ENCODE peak calls at places on chromosomes 3 and 15, in six cellular contexts. One of them, this sample, is unnamed.

GRCh38 chr3:71581981-71582611 is 1.4 kb downstream of the FOXP1 start:
- DNase-seq in left ventricle myocardium inferior: peak; percentile 62
- DNase-seq in transverse colon: peak; percentile 52
- DNase-seq in lower lobe of right lung: peak; percentile 83
- DNase-seq in natural killer cell: peak; percentile 23
- DNase-seq in psoas muscle: peak; percentile 57
- DNase-seq in this sample: peak; percentile 72

GRCh38 chr15:62850791-62851291 is 191.7 kb upstream of the TPM1 start:
- DNase-seq in left ventricle myocardium inferior: no peak
- DNase-seq in psoas muscle: no peak
- DNase-seq in lower lobe of right lung: no peak
- DNase-seq in natural killer cell: no peak
- DNase-seq in transverse colon: no peak
- DNase-seq in this sample: no peak

GRCh38 chr3:50089603-50089945 is 855 bp downstream of the RBM5 start:
- DNase-seq in transverse colon: no peak
- DNase-seq in lower lobe of right lung: no peak
- DNase-seq in psoas muscle: no peak
- DNase-seq in natural killer cell: no peak
- DNase-seq in left ventricle myocardium inferior: no peak
- DNase-seq in this sample: no peak

GRCh38 chr3:17986393-17986816 is 244.0 kb upstream of the TBC1D5 start:
- DNase-seq in psoas muscle: no peak
- DNase-seq in left ventricle myocardium inferior: no peak
- DNase-seq in transverse colon: no peak
- DNase-seq in natural killer cell: no peak
- DNase-seq in lower lobe of right lung: no peak
- DNase-seq in this sample: no peak

GRCh38 chr3:129591932-129592331 is 14.5 kb downstream of the PLXND1 start:
- DNase-seq in lower lobe of right lung: no peak
- DNase-seq in psoas muscle: no peak
- DNase-seq in transverse colon: no peak
- DNase-seq in left ventricle myocardium inferior: no peak
- DNase-seq in natural killer cell: no peak
- DNase-seq in this sample: no peak

GRCh38 chr3:114650808-114651207 is 357.0 kb downstream of the TIGIT start:
- DNase-seq in lower lobe of right lung: no peak
- DNase-seq in left ventricle myocardium inferior: no peak
- DNase-seq in psoas muscle: no peak
- DNase-seq in transverse colon: no peak
- DNase-seq in natural killer cell: no peak
- DNase-seq in this sample: no peak

GRCh38 chr15:85498471-85498870 is 118.1 kb downstream of the AKAP13 start:
- DNase-seq in left ventricle myocardium inferior: no peak
- DNase-seq in transverse colon: no peak
- DNase-seq in natural killer cell: no peak
- DNase-seq in lower lobe of right lung: no peak
- DNase-seq in psoas muscle: no peak
- DNase-seq in this sample: no peak

GRCh38 chr3:46811615-46812236 is 51.5 kb downstream of the MYL3 start:
- DNase-seq in lower lobe of right lung: peak; percentile 49
- DNase-seq in transverse colon: no peak
- DNase-seq in left ventricle myocardium inferior: no peak
- DNase-seq in natural killer cell: no peak
- DNase-seq in psoas muscle: no peak
- DNase-seq in this sample: no peak

GRCh38 chr15:39183177-39183881 is 397.6 kb upstream of the THBS1 start:
- DNase-seq in psoas muscle: no peak
- DNase-seq in lower lobe of right lung: no peak
- DNase-seq in transverse colon: no peak
- DNase-seq in natural killer cell: no peak
- DNase-seq in left ventricle myocardium inferior: no peak
- DNase-seq in this sample: no peak

GRCh38 chr15:39919396-39919739 is 698 bp downstream of the GPR176 start:
- DNase-seq in psoas muscle: no peak
- DNase-seq in left ventricle myocardium inferior: no peak
- DNase-seq in transverse colon: no peak
- DNase-seq in lower lobe of right lung: no peak
- DNase-seq in natural killer cell: no peak
- DNase-seq in this sample: no peak

GRCh38 chr3:195838714-195839113 is 27.0 kb upstream of the MUC4 start:
- DNase-seq in psoas muscle: no peak
- DNase-seq in left ventricle myocardium inferior: no peak
- DNase-seq in transverse colon: no peak
- DNase-seq in natural killer cell: no peak
- DNase-seq in lower lobe of right lung: no peak
- DNase-seq in this sample: no peak

GRCh38 chr3:181932039-181932438 is 220.3 kb downstream of the SOX2 start:
- DNase-seq in left ventricle myocardium inferior: no peak
- DNase-seq in natural killer cell: no peak
- DNase-seq in psoas muscle: no peak
- DNase-seq in transverse colon: no peak
- DNase-seq in lower lobe of right lung: no peak
- DNase-seq in this sample: no peak

GRCh38 chr3:58241321-58242044 is 3.9 kb downstream of the ABHD6 start:
- DNase-seq in psoas muscle: no peak
- DNase-seq in lower lobe of right lung: no peak
- DNase-seq in left ventricle myocardium inferior: no peak
- DNase-seq in natural killer cell: no peak
- DNase-seq in transverse colon: no peak
- DNase-seq in this sample: no peak

GRCh38 chr3:62214850-62215249 is 158.5 kb downstream of the FEZF2 start:
- DNase-seq in lower lobe of right lung: no peak
- DNase-seq in transverse colon: no peak
- DNase-seq in left ventricle myocardium inferior: no peak
- DNase-seq in psoas muscle: no peak
- DNase-seq in natural killer cell: no peak
- DNase-seq in this sample: no peak

GRCh38 chr3:188712257-188712924 is 459.4 kb upstream of the TPRG1 start:
- DNase-seq in natural killer cell: no peak
- DNase-seq in left ventricle myocardium inferior: no peak
- DNase-seq in psoas muscle: no peak
- DNase-seq in lower lobe of right lung: no peak
- DNase-seq in transverse colon: no peak
- DNase-seq in this sample: no peak

GRCh38 chr3:84074767-84075166 is 884.0 kb upstream of the CADM2 start:
- DNase-seq in left ventricle myocardium inferior: no peak
- DNase-seq in lower lobe of right lung: no peak
- DNase-seq in transverse colon: no peak
- DNase-seq in psoas muscle: no peak
- DNase-seq in natural killer cell: no peak
- DNase-seq in this sample: no peak

GRCh38 chr3:176415896-176416295 is 781.4 kb downstream of the TBL1XR1 start:
- DNase-seq in transverse colon: no peak
- DNase-seq in natural killer cell: no peak
- DNase-seq in psoas muscle: no peak
- DNase-seq in left ventricle myocardium inferior: no peak
- DNase-seq in lower lobe of right lung: no peak
- DNase-seq in this sample: no peak

GRCh38 chr3:42061711-42062408 is 29.3 kb upstream of the TRAK1 start:
- DNase-seq in lower lobe of right lung: peak; percentile 63
- DNase-seq in psoas muscle: peak; percentile 85
- DNase-seq in transverse colon: peak; percentile 72
- DNase-seq in natural killer cell: no peak
- DNase-seq in left ventricle myocardium inferior: peak; percentile 85
- DNase-seq in this sample: no peak

GRCh38 chr3:189513281-189514151 is 117.7 kb upstream of the TP63 start:
- DNase-seq in transverse colon: peak; percentile 59
- DNase-seq in lower lobe of right lung: no peak
- DNase-seq in psoas muscle: no peak
- DNase-seq in left ventricle myocardium inferior: no peak
- DNase-seq in natural killer cell: no peak
- DNase-seq in this sample: no peak

GRCh38 chr3:128307029-128307633 is 153.8 kb downstream of the EEFSEC start:
- DNase-seq in natural killer cell: no peak
- DNase-seq in lower lobe of right lung: no peak
- DNase-seq in left ventricle myocardium inferior: no peak
- DNase-seq in transverse colon: no peak
- DNase-seq in psoas muscle: no peak
- DNase-seq in this sample: no peak

GRCh38 chr3:130939753-130940152 is 45.9 kb downstream of the ATP2C1 start:
- DNase-seq in lower lobe of right lung: no peak
- DNase-seq in natural killer cell: no peak
- DNase-seq in transverse colon: no peak
- DNase-seq in psoas muscle: no peak
- DNase-seq in left ventricle myocardium inferior: no peak
- DNase-seq in this sample: no peak

GRCh38 chr15:48029656-48030055 is 91.1 kb upstream of the SLC24A5 start:
- DNase-seq in left ventricle myocardium inferior: no peak
- DNase-seq in lower lobe of right lung: no peak
- DNase-seq in psoas muscle: no peak
- DNase-seq in natural killer cell: no peak
- DNase-seq in transverse colon: no peak
- DNase-seq in this sample: no peak

GRCh38 chr3:44861412-44862220 is at the start of gene TMEM42:
- DNase-seq in natural killer cell: peak; percentile 92
- DNase-seq in transverse colon: peak; percentile 90
- DNase-seq in lower lobe of right lung: peak; percentile 93
- DNase-seq in psoas muscle: peak; percentile 91
- DNase-seq in left ventricle myocardium inferior: peak; percentile 91
- DNase-seq in this sample: peak; percentile 90

GRCh38 chr3:77303943-77304778 is 264.3 kb downstream of the ROBO2 start:
- DNase-seq in psoas muscle: no peak
- DNase-seq in transverse colon: no peak
- DNase-seq in natural killer cell: no peak
- DNase-seq in lower lobe of right lung: no peak
- DNase-seq in left ventricle myocardium inferior: no peak
- DNase-seq in this sample: no peak

GRCh38 chr3:77296527-77296926 is 256.6 kb downstream of the ROBO2 start:
- DNase-seq in left ventricle myocardium inferior: no peak
- DNase-seq in lower lobe of right lung: no peak
- DNase-seq in psoas muscle: no peak
- DNase-seq in natural killer cell: no peak
- DNase-seq in transverse colon: no peak
- DNase-seq in this sample: no peak

GRCh38 chr3:77298405-77298804 is 258.5 kb downstream of the ROBO2 start:
- DNase-seq in lower lobe of right lung: no peak
- DNase-seq in left ventricle myocardium inferior: no peak
- DNase-seq in psoas muscle: no peak
- DNase-seq in transverse colon: no peak
- DNase-seq in natural killer cell: no peak
- DNase-seq in this sample: no peak
- TF ChIP-seq CTCF in lower lobe of right lung: no peak
- TF ChIP-seq CTCF in left ventricle myocardium inferior: no peak
- TF ChIP-seq CTCF in psoas muscle: no peak
- TF ChIP-seq CTCF in transverse colon: no peak
- TF ChIP-seq CTCF in natural killer cell: no peak
- TF ChIP-seq CTCF in this sample: no peak

DNA sequence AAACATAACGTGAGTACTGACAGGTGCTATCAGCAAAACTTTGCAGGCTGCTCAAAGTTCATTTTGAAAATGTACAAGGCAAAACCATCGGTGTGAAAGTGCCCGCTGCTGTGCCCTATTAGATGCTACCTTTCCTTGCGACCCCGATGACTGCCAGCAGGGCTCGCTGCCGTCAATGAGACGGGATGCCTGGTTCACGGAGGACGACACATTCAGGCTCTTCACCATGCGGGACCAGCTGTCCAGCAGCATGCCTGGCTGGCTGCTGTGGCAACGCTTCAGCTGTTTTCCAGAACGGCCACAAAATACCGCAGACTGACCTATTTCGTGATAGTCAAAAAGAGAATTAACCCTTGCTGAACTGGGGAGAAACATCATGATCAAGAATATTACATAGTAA is 92.7 kb upstream of the OCA2 start:
- DNase-seq in left ventricle myocardium inferior: peak; percentile 58
- DNase-seq in lower lobe of right lung: peak; percentile 52
- DNase-seq in natural killer cell: no peak
- DNase-seq in psoas muscle: peak; percentile 62
- DNase-seq in transverse colon: peak; percentile 17
- DNase-seq in this sample: no peak
- TF ChIP-seq CTCF in left ventricle myocardium inferior: peak; percentile 60
- TF ChIP-seq CTCF in lower lobe of right lung: peak; percentile 19
- TF ChIP-seq CTCF in natural killer cell: no peak
- TF ChIP-seq CTCF in psoas muscle: peak; percentile 30
- TF ChIP-seq CTCF in transverse colon: peak; percentile 16
- TF ChIP-seq CTCF in this sample: no peak

GRCh38 chr3:24493951-24494615 is 567 bp downstream of the THRB start:
- DNase-seq in psoas muscle: peak; percentile 86
- DNase-seq in natural killer cell: no peak
- DNase-seq in transverse colon: peak; percentile 66
- DNase-seq in lower lobe of right lung: peak; percentile 80
- DNase-seq in left ventricle myocardium inferior: peak; percentile 83
- DNase-seq in this sample: peak; percentile 25

GRCh38 chr3:24492971-24493551 is 1.6 kb downstream of the THRB start:
- DNase-seq in natural killer cell: no peak
- DNase-seq in transverse colon: no peak
- DNase-seq in left ventricle myocardium inferior: no peak
- DNase-seq in lower lobe of right lung: no peak
- DNase-seq in psoas muscle: no peak
- DNase-seq in this sample: no peak

GRCh38 chr3:24495334-24495994 is 814 bp upstream of the THRB start:
- DNase-seq in transverse colon: peak; percentile 67
- DNase-seq in left ventricle myocardium inferior: peak; percentile 41
- DNase-seq in psoas muscle: peak; percentile 62
- DNase-seq in natural killer cell: no peak
- DNase-seq in lower lobe of right lung: peak; percentile 77
- DNase-seq in this sample: no peak

GRCh38 chr3:24496529-24497482 is 2.2 kb upstream of the THRB start:
- DNase-seq in left ventricle myocardium inferior: peak; percentile 78
- DNase-seq in transverse colon: peak; percentile 77
- DNase-seq in natural killer cell: no peak
- DNase-seq in psoas muscle: peak; percentile 80
- DNase-seq in lower lobe of right lung: peak; percentile 73
- DNase-seq in this sample: peak; percentile 20

DNA sequence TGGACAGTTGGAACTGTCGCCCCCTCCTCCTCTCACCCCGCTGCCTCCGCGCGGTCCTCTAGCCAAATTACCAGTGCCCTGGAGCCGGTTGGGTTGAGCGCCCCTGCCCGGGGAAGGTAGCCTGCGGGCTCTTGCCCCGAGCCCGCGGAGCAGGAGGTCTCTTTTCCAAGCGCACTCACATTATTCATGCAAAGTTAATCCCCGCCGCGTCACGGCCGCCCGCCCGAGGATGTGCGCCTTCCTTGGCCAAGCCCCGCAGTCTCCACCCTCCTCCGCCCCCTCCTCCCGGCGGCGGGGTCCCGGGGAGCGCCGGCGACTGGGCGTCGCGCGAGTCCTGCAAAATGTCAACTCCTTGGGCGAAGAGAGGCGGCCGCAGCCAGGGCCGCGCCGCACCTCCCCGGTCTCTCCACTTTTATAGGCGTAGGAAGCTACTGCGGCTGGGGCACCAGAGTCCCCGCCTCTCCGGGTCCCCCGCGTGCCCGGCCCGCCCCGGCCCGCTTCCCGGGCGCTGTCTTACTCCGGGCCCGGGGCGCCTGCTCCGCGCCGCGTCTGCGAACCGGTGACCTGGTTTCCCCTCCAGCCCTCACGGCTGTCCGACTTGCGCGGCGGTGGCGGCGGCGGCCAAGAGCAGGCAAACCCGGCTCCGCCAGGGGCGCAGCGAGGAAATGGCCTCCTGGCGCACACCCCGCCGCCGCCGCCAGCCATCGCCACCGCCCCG is at the start of gene THRB:
- DNase-seq in lower lobe of right lung: peak; percentile 78
- DNase-seq in psoas muscle: peak; percentile 83
- DNase-seq in left ventricle myocardium inferior: peak; percentile 79
- DNase-seq in natural killer cell: no peak
- DNase-seq in transverse colon: peak; percentile 77
- DNase-seq in this sample: peak; percentile 57
- TF ChIP-seq CTCF in lower lobe of right lung: peak; percentile 35
- TF ChIP-seq CTCF in psoas muscle: peak; percentile 46
- TF ChIP-seq CTCF in left ventricle myocardium inferior: peak; percentile 56
- TF ChIP-seq CTCF in natural killer cell: no peak
- TF ChIP-seq CTCF in transverse colon: peak; percentile 23
- TF ChIP-seq CTCF in this sample: no peak

GRCh38 chr3:87307805-87308204 is 31.4 kb upstream of the POU1F1 start:
- DNase-seq in left ventricle myocardium inferior: no peak
- DNase-seq in natural killer cell: no peak
- DNase-seq in lower lobe of right lung: no peak
- DNase-seq in transverse colon: no peak
- DNase-seq in psoas muscle: no peak
- DNase-seq in this sample: no peak
- TF ChIP-seq CTCF in left ventricle myocardium inferior: no peak
- TF ChIP-seq CTCF in natural killer cell: no peak
- TF ChIP-seq CTCF in lower lobe of right lung: no peak
- TF ChIP-seq CTCF in transverse colon: no peak
- TF ChIP-seq CTCF in psoas muscle: no peak
- TF ChIP-seq CTCF in this sample: no peak

This sample was measured in activated B cell treated with CpG ODN at 0.5 μM for 24 hours.